ENCODE peak calls at places on chromosome 6, in nine cellular contexts. R is CD8-positive, alpha-beta T cell; K is mucosa of descending colon; D is neural progenitor cell; I is endodermal cell; B is body of pancreas; J is GM23338; Q is adrenal gland; W is IMR-90. U is an unnamed sample. For H3K4me1, the result is how much of the 10 kb centered on the place peaks cover.

GRCh38 chr6:125829433-125829832 is 38.7 kb downstream of the NCOA7 start:
- DNase-seq in R (peak), K (no peak), D (no peak), I (no peak), B (no peak), J (no peak), Q (no peak), W (no peak), U (no peak)

GRCh38 chr6:2185056-2185455 is 60.3 kb downstream of the GMDS start:
- DNase-seq in R (no peak), K (no peak), D (no peak), I (no peak), B (no peak), J (no peak), Q (no peak), W (peak), U (no peak)

GRCh38 chr6:143405381-143406154 is 44.9 kb downstream of the ADAT2 start:
- DNase-seq in R (no peak), K (no peak), D (no peak), I (no peak), B (no peak), J (no peak), Q (no peak), W (peak), U (no peak)

GRCh38 chr6:128899651-128900050 is 16.7 kb downstream of the LAMA2 start:
- DNase-seq in R (no peak), K (no peak), D (no peak), I (no peak), B (no peak), J (no peak), Q (no peak), W (peak), U (no peak)

GRCh38 chr6:167791036-167791779 is 35.5 kb upstream of the AFDN start:
- DNase-seq in R (no peak), K (no peak), D (no peak), I (no peak), B (peak), J (no peak), Q (no peak), W (no peak), U (no peak)

GRCh38 chr6:163806761-163807499 is 392.4 kb downstream of the QKI start:
- DNase-seq in R (no peak), K (no peak), D (no peak), I (no peak), B (no peak), J (no peak), Q (no peak), W (peak), U (no peak)

GRCh38 chr6:14924126-14925024 is 321.5 kb upstream of the JARID2 start:
- DNase-seq in R (no peak), K (no peak), D (peak), I (peak), B (peak), J (peak), Q (no peak), W (peak), U (no peak)

GRCh38 chr6:169265486-169266131 is 12.0 kb upstream of the THBS2 start:
- DNase-seq in R (no peak), K (no peak), D (no peak), I (no peak), B (no peak), J (no peak), Q (no peak), W (no peak), U (no peak)

GRCh38 chr6:41693281-41693838 is 42.0 kb downstream of the TFEB start:
- DNase-seq in R (no peak), K (no peak), D (no peak), I (no peak), B (no peak), J (no peak), Q (no peak), W (no peak), U (no peak)

GRCh38 chr6:23016701-23017100 is 447.3 kb downstream of the HDGFL1 start:
- DNase-seq in R (no peak), K (no peak), D (no peak), I (no peak), B (no peak), J (no peak), Q (no peak), W (no peak), U (no peak)

GRCh38 chr6:143962644-143962929 is 45.5 kb downstream of the PLAGL1 start:
- DNase-seq in R (no peak), K (no peak), D (peak), I (peak), B (no peak), J (peak), Q (no peak), W (peak), U (no peak)

DNA sequence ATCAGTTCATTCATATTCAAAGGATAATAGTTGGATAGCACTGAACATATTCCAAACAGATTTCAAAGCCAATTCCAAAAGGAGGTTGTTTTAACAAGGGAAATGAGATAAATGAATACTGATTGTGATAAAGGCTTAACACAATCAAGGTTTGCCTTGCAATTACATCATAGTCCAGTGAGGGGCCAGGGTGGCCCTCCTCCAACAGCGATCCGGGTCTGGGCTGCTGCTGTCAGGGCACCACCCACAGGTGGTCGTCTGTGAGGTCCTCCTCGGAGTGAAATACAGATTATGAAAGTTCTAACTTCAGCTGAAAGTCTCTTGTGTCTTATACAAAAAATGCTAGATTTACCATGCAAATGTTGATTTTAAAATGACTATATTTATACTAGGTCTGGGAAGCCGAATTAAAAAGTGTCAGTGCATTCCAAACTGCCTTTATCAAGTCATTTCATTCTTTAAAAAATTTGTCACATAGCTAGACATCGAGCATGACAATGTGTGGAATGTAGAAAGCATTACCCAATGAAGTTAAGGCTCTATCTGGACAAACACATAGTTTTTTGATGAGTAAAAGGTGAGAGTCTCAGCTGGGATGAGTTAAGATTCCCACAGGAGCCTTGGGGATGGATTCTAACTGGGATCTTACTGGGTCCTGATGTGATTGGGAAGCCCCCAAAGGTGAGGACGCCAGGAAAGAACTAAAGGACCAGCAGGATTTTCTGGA is 65.9 kb upstream of the SLC22A23 start:
- DNase-seq in R (no peak), K (no peak), D (no peak), I (no peak), B (no peak), J (no peak), Q (no peak), W (peak), U (peak)
- H3K4me1 ChIP-seq in R (under half), K (under half), D (half or more), I (under half), B (under half), J (under half), Q (under half), W (under half), U (half or more)

GRCh38 chr6:150006961-150007464 is 18.3 kb downstream of the RAET1L start:
- DNase-seq in R (peak), K (no peak), D (peak), I (peak), B (no peak), J (peak), Q (no peak), W (peak), U (no peak)
- TF ChIP-seq CTCF in R (peak), K (peak), D (peak), I (peak), B (no peak), J (peak), Q (no peak), W (peak), U (peak)

DNA sequence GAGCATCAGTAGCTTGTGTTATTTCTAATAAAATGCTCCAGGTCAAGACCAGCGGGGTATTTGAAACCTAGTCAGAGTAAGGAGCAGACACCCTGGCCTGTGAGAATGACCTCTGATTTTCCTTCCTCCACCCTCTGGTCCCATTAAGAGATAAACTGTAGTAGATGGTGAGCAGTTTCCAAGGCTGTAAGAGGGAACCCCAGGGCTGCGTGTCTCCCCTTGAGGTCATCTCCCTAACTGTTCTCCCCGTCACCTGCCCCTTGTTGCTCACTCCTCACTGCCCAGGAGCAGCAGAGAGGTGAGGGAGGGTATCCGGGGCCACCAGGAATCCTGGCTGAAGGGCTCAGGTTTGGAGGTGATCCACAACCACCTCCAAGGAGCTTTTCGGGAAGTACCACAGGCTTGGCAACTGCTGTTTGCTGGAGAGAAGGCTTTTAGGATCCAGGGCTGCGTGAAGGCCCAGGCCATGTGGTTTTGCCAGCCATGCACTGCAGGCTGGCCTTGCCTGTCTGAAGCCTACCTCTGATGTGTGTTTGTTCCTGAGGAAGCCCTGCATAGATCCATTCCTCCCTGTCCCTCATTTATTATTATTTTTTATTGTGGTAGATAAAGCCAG is 62.5 kb downstream of the RREB1 start:
- DNase-seq in R (no peak), K (no peak), D (no peak), I (peak), B (no peak), J (no peak), Q (no peak), W (no peak), U (no peak)
- H3K4me1 ChIP-seq in R (under half), K (half or more), D (under half), I (under half), B (half or more), J (half or more), Q (half or more), W (under half), U (under half)

GRCh38 chr6:16402501-16402900 is 164.1 kb downstream of the GMPR start:
- DNase-seq in R (no peak), K (no peak), D (no peak), I (no peak), B (no peak), J (no peak), Q (no peak), W (no peak), U (no peak)

GRCh38 chr6:16401868-16402267 is 163.5 kb downstream of the GMPR start:
- DNase-seq in R (no peak), K (no peak), D (no peak), I (no peak), B (no peak), J (no peak), Q (no peak), W (no peak), U (no peak)

GRCh38 chr6:16399198-16399597 is 160.8 kb downstream of the GMPR start:
- DNase-seq in R (no peak), K (no peak), D (no peak), I (no peak), B (no peak), J (no peak), Q (no peak), W (no peak), U (no peak)

GRCh38 chr6:16398587-16398986 is 160.2 kb downstream of the GMPR start:
- DNase-seq in R (no peak), K (no peak), D (no peak), I (no peak), B (no peak), J (no peak), Q (no peak), W (peak), U (no peak)

GRCh38 chr6:16400248-16400760 is 161.9 kb downstream of the GMPR start:
- DNase-seq in R (no peak), K (no peak), D (no peak), I (no peak), B (no peak), J (no peak), Q (no peak), W (no peak), U (no peak)
- TF ChIP-seq CTCF in R (no peak), K (no peak), D (no peak), I (no peak), B (no peak), J (no peak), Q (no peak), W (no peak), U (no peak)

DNA sequence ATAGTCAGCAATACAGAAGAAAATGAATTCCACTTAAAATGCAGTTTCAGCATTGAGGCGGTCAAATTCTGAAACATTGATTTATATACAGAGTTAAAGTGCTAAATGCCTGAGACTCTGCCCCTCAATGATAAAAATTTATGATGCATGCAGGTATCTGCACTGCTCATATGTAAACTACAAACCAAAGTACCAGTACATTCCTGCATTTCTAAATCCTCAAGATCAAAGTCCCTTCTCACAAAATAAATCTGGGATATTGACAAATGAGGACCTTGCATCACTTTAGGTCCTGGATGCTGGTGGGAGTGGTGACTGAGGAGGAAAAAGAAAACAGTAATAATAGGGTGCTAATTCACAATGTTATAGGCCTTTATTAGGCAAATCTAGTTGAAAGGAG is 101.9 kb downstream of the FIG4 start:
- DNase-seq in R (no peak), K (no peak), D (no peak), I (no peak), B (no peak), J (no peak), Q (no peak), W (no peak), U (peak)
- H3K4me1 ChIP-seq in R (under half), K (under half), D (under half), I (under half), B (under half), J (under half), Q (under half), W (under half), U (half or more)

GRCh38 chr6:81465859-81466258 is 286.6 kb downstream of the TENT5A start:
- DNase-seq in R (no peak), K (no peak), D (peak), I (peak), B (no peak), J (peak), Q (peak), W (peak), U (no peak)
- TF ChIP-seq CTCF in R (no peak), K (no peak), D (peak), I (peak), B (no peak), J (peak), Q (peak), W (peak), U (peak)

GRCh38 chr6:11412616-11413015 is 124.9 kb upstream of the TMEM170B start:
- DNase-seq in R (no peak), K (no peak), D (no peak), I (no peak), B (no peak), J (no peak), Q (no peak), W (no peak), U (no peak)

GRCh38 chr6:11416936-11417576 is 120.5 kb upstream of the TMEM170B start:
- DNase-seq in R (no peak), K (no peak), D (no peak), I (no peak), B (no peak), J (peak), Q (no peak), W (no peak), U (no peak)

GRCh38 chr6:11413112-11413687 is 124.3 kb upstream of the TMEM170B start:
- DNase-seq in R (no peak), K (no peak), D (no peak), I (no peak), B (no peak), J (no peak), Q (no peak), W (no peak), U (no peak)

GRCh38 chr6:11413728-11414127 is 123.8 kb upstream of the TMEM170B start:
- DNase-seq in R (no peak), K (no peak), D (no peak), I (no peak), B (no peak), J (no peak), Q (no peak), W (peak), U (no peak)

GRCh38 chr6:11414564-11414963 is 123.0 kb upstream of the TMEM170B start:
- DNase-seq in R (no peak), K (no peak), D (no peak), I (no peak), B (no peak), J (peak), Q (no peak), W (no peak), U (peak)
- H3K4me1 ChIP-seq in R (under half), K (under half), D (under half), I (under half), B (under half), J (under half), Q (under half), W (under half), U (half or more)

U was measured in Caco-2.